ENCODE peak calls at places on chromosome 17, in five cellular contexts. Q is effector CD4-positive, alpha-beta T cell; D is thoracic aorta; H is NCI-H446 treated with DMSO at 0.1 percent for 48 hours; P is adrenal gland. A is an unnamed sample.

GRCh38 chr17:50128441-50129302 is 1.3 kb downstream of the SAMD14 start:
- DNase-seq in H (no peak), P (no peak), D (no peak), Q (no peak), A (no peak)

GRCh38 chr17:45345246-45345553 is 28.4 kb upstream of the MAP3K14 start:
- DNase-seq in D (no peak), H (no peak), P (no peak), Q (no peak), A (peak)

GRCh38 chr17:61393904-61394629 is 5.6 kb upstream of the TBX2 start:
- DNase-seq in P (no peak), H (no peak), Q (no peak), D (no peak), A (no peak)

GRCh38 chr17:149231-149630 is 11.9 kb downstream of the SCGB1C2 start:
- DNase-seq in H (no peak), D (no peak), P (no peak), Q (no peak), A (no peak)

GRCh38 chr17:74280093-74280513 is 6.1 kb downstream of the DNAI2 start:
- DNase-seq in H (no peak), P (no peak), Q (peak), D (no peak), A (no peak)

GRCh38 chr17:42536372-42537155 is 523 bp downstream of the NAGLU start:
- DNase-seq in D (peak), P (peak), H (peak), Q (peak), A (peak)

GRCh38 chr17:56176101-56176500 is 22.8 kb downstream of the ANKFN1 start:
- DNase-seq in D (no peak), H (no peak), Q (no peak), P (no peak), A (no peak)

GRCh38 chr17:69228576-69228975 is at the start of gene ABCA10:
- DNase-seq in Q (no peak), D (no peak), H (no peak), P (no peak), A (no peak)

GRCh38 chr17:34979153-34979552 is 1.2 kb upstream of the LIG3 start:
- DNase-seq in H (no peak), D (no peak), Q (no peak), P (no peak), A (no peak)

A was measured in lower leg skin.